ENCODE peak calls at places on chromosome 15, in seven cellular contexts. One of them, this sample, is unnamed.
A peak's percentile ranks its signal among the peaks of the same experiment; 100 is the strongest.

GRCh38 chr15:42832577-42832976 is 88.0 kb downstream of the TTBK2 start:
- DNase-seq in BJ: peak; percentile 33
- DNase-seq in uterus: no peak
- DNase-seq in NCI-H187: no peak
- DNase-seq in GM13977: no peak
- DNase-seq in B cell: no peak
- DNase-seq in iris pigment epithelial cell: peak; percentile 97
- DNase-seq in this sample: no peak

GRCh38 chr15:90902996-90903732 is at the start of gene MAN2A2:
- DNase-seq in NCI-H187: no peak
- DNase-seq in iris pigment epithelial cell: no peak
- DNase-seq in uterus: peak; percentile 49
- DNase-seq in B cell: peak; percentile 69
- DNase-seq in BJ: no peak
- DNase-seq in GM13977: peak; percentile 91
- DNase-seq in this sample: peak; percentile 81

GRCh38 chr15:86106306-86106705 is 26.6 kb downstream of the AGBL1 start:
- DNase-seq in iris pigment epithelial cell: no peak
- DNase-seq in BJ: no peak
- DNase-seq in NCI-H187: no peak
- DNase-seq in B cell: no peak
- DNase-seq in uterus: no peak
- DNase-seq in GM13977: no peak
- DNase-seq in this sample: no peak

GRCh38 chr15:52370010-52370409 is 74.4 kb upstream of the MYO5C start:
- DNase-seq in GM13977: no peak
- DNase-seq in NCI-H187: no peak
- DNase-seq in iris pigment epithelial cell: no peak
- DNase-seq in uterus: no peak
- DNase-seq in B cell: peak; percentile 59
- DNase-seq in BJ: no peak
- DNase-seq in this sample: no peak

GRCh38 chr15:92393287-92393993 is at the start of gene ST8SIA2:
- DNase-seq in NCI-H187: no peak
- DNase-seq in iris pigment epithelial cell: no peak
- DNase-seq in B cell: no peak
- DNase-seq in GM13977: peak; percentile 41
- DNase-seq in uterus: no peak
- DNase-seq in BJ: no peak
- DNase-seq in this sample: no peak

GRCh38 chr15:81281176-81281735 is 42.7 kb downstream of the STARD5 start:
- DNase-seq in BJ: no peak
- DNase-seq in B cell: no peak
- DNase-seq in iris pigment epithelial cell: no peak
- DNase-seq in GM13977: no peak
- DNase-seq in uterus: no peak
- DNase-seq in NCI-H187: no peak
- DNase-seq in this sample: no peak

GRCh38 chr15:57114070-57114469 is 195.6 kb downstream of the TCF12 start:
- DNase-seq in BJ: no peak
- DNase-seq in iris pigment epithelial cell: peak; percentile 88
- DNase-seq in B cell: no peak
- DNase-seq in NCI-H187: no peak
- DNase-seq in GM13977: no peak
- DNase-seq in uterus: no peak
- DNase-seq in this sample: no peak

GRCh38 chr15:41423979-41424659 is 7.2 kb downstream of the RTF1 start:
- DNase-seq in uterus: no peak
- DNase-seq in GM13977: peak; percentile 65
- DNase-seq in B cell: no peak
- DNase-seq in BJ: no peak
- DNase-seq in NCI-H187: no peak
- DNase-seq in iris pigment epithelial cell: no peak
- DNase-seq in this sample: no peak

GRCh38 chr15:70478251-70478990 is 284.9 kb downstream of the UACA start:
- DNase-seq in BJ: no peak
- DNase-seq in NCI-H187: no peak
- DNase-seq in GM13977: peak; percentile 66
- DNase-seq in iris pigment epithelial cell: no peak
- DNase-seq in uterus: peak; percentile 52
- DNase-seq in B cell: peak; percentile 70
- DNase-seq in this sample: peak; percentile 12

GRCh38 chr15:62841891-62842559 is 200.5 kb upstream of the TPM1 start:
- DNase-seq in GM13977: no peak
- DNase-seq in B cell: no peak
- DNase-seq in uterus: no peak
- DNase-seq in NCI-H187: no peak
- DNase-seq in BJ: no peak
- DNase-seq in iris pigment epithelial cell: no peak
- DNase-seq in this sample: no peak

GRCh38 chr15:57752426-57752825 is 45.9 kb downstream of the POLR2M start:
- DNase-seq in BJ: no peak
- DNase-seq in GM13977: no peak
- DNase-seq in iris pigment epithelial cell: no peak
- DNase-seq in NCI-H187: no peak
- DNase-seq in B cell: no peak
- DNase-seq in uterus: peak; percentile 75
- DNase-seq in this sample: peak; percentile 48

GRCh38 chr15:38010390-38010789 is 76.0 kb downstream of the TMCO5A start:
- DNase-seq in B cell: no peak
- DNase-seq in BJ: peak; percentile 34
- DNase-seq in iris pigment epithelial cell: no peak
- DNase-seq in NCI-H187: no peak
- DNase-seq in GM13977: no peak
- DNase-seq in uterus: no peak
- DNase-seq in this sample: no peak

GRCh38 chr15:66145242-66146182 is 108.0 kb downstream of the MEGF11 start:
- DNase-seq in uterus: no peak
- DNase-seq in iris pigment epithelial cell: no peak
- DNase-seq in GM13977: no peak
- DNase-seq in BJ: no peak
- DNase-seq in B cell: no peak
- DNase-seq in NCI-H187: no peak
- DNase-seq in this sample: no peak

GRCh38 chr15:48794697-48795134 is 16.2 kb downstream of the CEP152 start:
- DNase-seq in B cell: peak; percentile 60
- DNase-seq in iris pigment epithelial cell: peak; percentile 40
- DNase-seq in uterus: no peak
- DNase-seq in BJ: no peak
- DNase-seq in GM13977: peak; percentile 52
- DNase-seq in NCI-H187: no peak
- DNase-seq in this sample: no peak

GRCh38 chr15:83873966-83874365 is 220.0 kb downstream of the ADAMTSL3 start:
- DNase-seq in BJ: no peak
- DNase-seq in B cell: no peak
- DNase-seq in uterus: peak; percentile 60
- DNase-seq in NCI-H187: no peak
- DNase-seq in iris pigment epithelial cell: no peak
- DNase-seq in GM13977: no peak
- DNase-seq in this sample: no peak

GRCh38 chr15:23648920-23649515 is 1.4 kb upstream of the MAGEL2 start:
- DNase-seq in NCI-H187: no peak
- DNase-seq in B cell: no peak
- DNase-seq in BJ: no peak
- DNase-seq in GM13977: no peak
- DNase-seq in iris pigment epithelial cell: peak; percentile 12
- DNase-seq in uterus: no peak
- DNase-seq in this sample: peak; percentile 45

GRCh38 chr15:64571857-64572291 is 111.5 kb downstream of the ZNF609 start:
- DNase-seq in uterus: no peak
- DNase-seq in GM13977: peak; percentile 31
- DNase-seq in BJ: no peak
- DNase-seq in iris pigment epithelial cell: no peak
- DNase-seq in B cell: peak; percentile 45
- DNase-seq in NCI-H187: no peak
- DNase-seq in this sample: no peak

GRCh38 chr15:70120954-70121655 is 23.4 kb upstream of the TLE3 start:
- DNase-seq in iris pigment epithelial cell: no peak
- DNase-seq in uterus: no peak
- DNase-seq in GM13977: no peak
- DNase-seq in NCI-H187: no peak
- DNase-seq in BJ: no peak
- DNase-seq in B cell: no peak
- DNase-seq in this sample: no peak

GRCh38 chr15:31329640-31330010 is 3.0 kb downstream of the KLF13 start:
- DNase-seq in BJ: no peak
- DNase-seq in NCI-H187: no peak
- DNase-seq in B cell: no peak
- DNase-seq in iris pigment epithelial cell: no peak
- DNase-seq in GM13977: no peak
- DNase-seq in uterus: no peak
- DNase-seq in this sample: no peak

GRCh38 chr15:101017935-101018849 is 99.0 kb downstream of the LRRK1 start:
- DNase-seq in uterus: no peak
- DNase-seq in B cell: peak; percentile 27
- DNase-seq in GM13977: no peak
- DNase-seq in BJ: no peak
- DNase-seq in NCI-H187: no peak
- DNase-seq in iris pigment epithelial cell: peak; percentile 83
- DNase-seq in this sample: no peak

GRCh38 chr15:41968738-41969137 is 3.6 kb downstream of the EHD4 start:
- DNase-seq in GM13977: no peak
- DNase-seq in B cell: no peak
- DNase-seq in BJ: no peak
- DNase-seq in NCI-H187: no peak
- DNase-seq in iris pigment epithelial cell: no peak
- DNase-seq in uterus: no peak
- DNase-seq in this sample: no peak

GRCh38 chr15:70492240-70493177 is 270.8 kb downstream of the UACA start:
- DNase-seq in GM13977: peak; percentile 79
- DNase-seq in uterus: no peak
- DNase-seq in B cell: peak; percentile 67
- DNase-seq in BJ: no peak
- DNase-seq in NCI-H187: no peak
- DNase-seq in iris pigment epithelial cell: peak; percentile 94
- DNase-seq in this sample: peak; percentile 31

GRCh38 chr15:66308526-66308925 is 15.2 kb downstream of the DIS3L start:
- DNase-seq in GM13977: no peak
- DNase-seq in BJ: no peak
- DNase-seq in NCI-H187: no peak
- DNase-seq in B cell: no peak
- DNase-seq in iris pigment epithelial cell: no peak
- DNase-seq in uterus: no peak
- DNase-seq in this sample: no peak

GRCh38 chr15:83999396-84000120 is 236.0 kb upstream of the GOLGA6L4 start:
- DNase-seq in BJ: no peak
- DNase-seq in NCI-H187: no peak
- DNase-seq in uterus: no peak
- DNase-seq in B cell: no peak
- DNase-seq in iris pigment epithelial cell: peak; percentile 89
- DNase-seq in GM13977: no peak
- DNase-seq in this sample: no peak

GRCh38 chr15:23628612-23629233 is 18.9 kb downstream of the MAGEL2 start:
- DNase-seq in GM13977: no peak
- DNase-seq in BJ: no peak
- DNase-seq in uterus: no peak
- DNase-seq in NCI-H187: no peak
- DNase-seq in B cell: no peak
- DNase-seq in iris pigment epithelial cell: no peak
- DNase-seq in this sample: no peak

GRCh38 chr15:75098371-75098770 is 75.0 kb downstream of the PPCDC start:
- DNase-seq in NCI-H187: no peak
- DNase-seq in GM13977: no peak
- DNase-seq in uterus: no peak
- DNase-seq in iris pigment epithelial cell: no peak
- DNase-seq in BJ: no peak
- DNase-seq in B cell: no peak
- DNase-seq in this sample: no peak

GRCh38 chr15:57527382-57528091 is 64.2 kb upstream of the MYZAP start:
- DNase-seq in iris pigment epithelial cell: peak; percentile 88
- DNase-seq in B cell: peak; percentile 84
- DNase-seq in BJ: no peak
- DNase-seq in uterus: no peak
- DNase-seq in GM13977: peak; percentile 65
- DNase-seq in NCI-H187: peak; percentile 10
- DNase-seq in this sample: peak; percentile 81